ENCODE peak calls at places on chromosomes 13 and 19, in nine cellular contexts. A is hippocampal formation; X is effector CD4-positive, alpha-beta T cell; O is tibial artery; C is foreskin fibroblast; Y is GM03348; E is H7; U is aorta; S is frontal cortex. V is an unnamed sample.

GRCh38 chr13:45292176-45292575 is 48.8 kb downstream of the TPT1 start:
- DNase-seq in X (no peak), U (no peak), Y (peak; percentile 13), A (no peak), S (no peak), C (no peak), O (no peak), E (no peak), V (no peak)

GRCh38 chr13:49110122-49110831 is 109.9 kb upstream of the MLNR start:
- DNase-seq in X (peak; percentile 68), Y (peak; percentile 83), U (peak; percentile 87), C (peak; percentile 81), E (peak; percentile 54), S (peak; percentile 31), A (peak; percentile 92), O (peak; percentile 82), V (peak; percentile 60)

GRCh38 chr19:19900124-19900523 is 622 bp upstream of the ZNF93 start:
- DNase-seq in X (no peak), A (no peak), U (no peak), Y (peak; percentile 69), O (no peak), S (no peak), E (peak; percentile 5), C (peak; percentile 57), V (peak; percentile 12)

GRCh38 chr19:56964526-56964925 is 124.0 kb upstream of the PEG3 start:
- DNase-seq in A (no peak), C (no peak), X (no peak), S (no peak), Y (no peak), O (no peak), U (no peak), E (no peak), V (no peak)

GRCh38 chr13:43023244-43023931 is at the start of gene DNAJC15:
- DNase-seq in S (peak; percentile 39), X (peak; percentile 34), E (peak; percentile 19), A (peak; percentile 90), O (peak; percentile 89), U (peak; percentile 97), C (peak; percentile 83), Y (peak; percentile 85), V (peak; percentile 81)

GRCh38 chr19:55536951-55537740 is at the start of gene SBK2:
- DNase-seq in E (peak; percentile 99), A (no peak), C (no peak), X (no peak), U (no peak), Y (no peak), S (no peak), O (no peak), V (no peak)

GRCh38 chr13:21837841-21838551 is 167.1 kb downstream of the FGF9 start:
- DNase-seq in O (no peak), E (no peak), X (no peak), Y (peak; percentile 87), U (no peak), C (no peak), A (no peak), S (no peak), V (no peak)

GRCh38 chr19:19482785-19483625 is 32.3 kb downstream of the TSSK6 start:
- DNase-seq in C (no peak), X (no peak), O (no peak), A (no peak), Y (no peak), E (peak; percentile 49), U (no peak), S (no peak), V (no peak)

GRCh38 chr13:94703271-94703670 is 9.1 kb downstream of the SOX21 start:
- DNase-seq in X (no peak), A (no peak), O (no peak), S (no peak), C (no peak), E (peak; percentile 50), U (no peak), Y (no peak), V (no peak)

GRCh38 chr13:98240131-98240530 is 63.1 kb upstream of the RNF113B start:
- DNase-seq in Y (no peak), C (no peak), O (no peak), S (no peak), U (no peak), E (no peak), X (no peak), A (no peak), V (no peak)

GRCh38 chr19:32550666-32551065 is 30.3 kb upstream of the PDCD5 start:
- DNase-seq in E (no peak), Y (no peak), S (no peak), U (no peak), C (no peak), X (no peak), A (no peak), O (no peak), V (no peak)